ENCODE peak calls at places on chromosomes 13 and 19, in nine cellular contexts. Y, B, D, R, P, U, Z, F and T are unnamed samples.

GRCh38 chr13:44397766-44398223 is 24.2 kb downstream of the SERP2 start:
- DNase-seq in U (no peak), B (peak), D (no peak), Z (peak), R (no peak), P (no peak), Y (no peak), F (peak), T (no peak)

GRCh38 chr13:45446181-45446580 is 18.6 kb upstream of the COG3 start:
- DNase-seq in F (no peak), B (peak), P (no peak), U (no peak), D (no peak), Y (no peak), Z (peak), R (no peak), T (no peak)

GRCh38 chr13:75554981-75555380 is 5.4 kb downstream of the UCHL3 start:
- DNase-seq in U (no peak), F (no peak), R (no peak), B (peak), Y (no peak), P (no peak), Z (peak), D (no peak), T (no peak)

GRCh38 chr19:23402388-23402787 is 7.1 kb upstream of the ZNF91 start:
- DNase-seq in R (no peak), Z (no peak), U (no peak), Y (no peak), D (no peak), B (no peak), P (no peak), F (no peak), T (no peak)

GRCh38 chr19:45468159-45468651 is 409 bp downstream of the FOSB start:
- DNase-seq in U (no peak), P (peak), Y (no peak), Z (no peak), F (peak), B (peak), D (no peak), R (peak), T (peak)

GRCh38 chr19:19599190-19599535 is 19.3 kb downstream of the PBX4 start:
- DNase-seq in U (no peak), P (no peak), B (no peak), Z (no peak), Y (no peak), R (no peak), D (no peak), F (no peak), T (peak)

GRCh38 chr13:111911754-111912452 is 155.0 kb upstream of the SOX1 start:
- DNase-seq in Y (no peak), B (no peak), R (no peak), P (no peak), U (no peak), F (peak), D (no peak), Z (no peak), T (no peak)

GRCh38 chr19:14347999-14348889 is 33.0 kb upstream of the ADGRE5 start:
- DNase-seq in U (no peak), D (peak), F (peak), Z (peak), B (peak), P (peak), Y (peak), R (peak), T (peak)

GRCh38 chr13:76820759-76821158 is 65.4 kb downstream of the KCTD12 start:
- DNase-seq in B (peak), F (no peak), P (no peak), Y (no peak), R (no peak), Z (peak), U (no peak), D (no peak), T (no peak)

GRCh38 chr13:36072127-36072526 is 59.1 kb downstream of the DCLK1 start:
- DNase-seq in R (no peak), B (no peak), Y (no peak), P (no peak), D (no peak), U (no peak), Z (no peak), F (no peak), T (no peak)

GRCh38 chr19:39327318-39327717 is 6.7 kb upstream of the LRFN1 start:
- DNase-seq in D (no peak), F (no peak), U (no peak), Y (no peak), B (no peak), P (no peak), Z (no peak), R (no peak), T (no peak)

GRCh38 chr13:42272776-42273175 is 824 bp downstream of the AKAP11 start:
- DNase-seq in B (no peak), Z (no peak), R (no peak), F (no peak), P (no peak), U (no peak), Y (no peak), D (no peak), T (no peak)

GRCh38 chr13:77177646-77178045 is 149.2 kb downstream of the MYCBP2 start:
- DNase-seq in R (no peak), D (no peak), Z (no peak), P (no peak), F (no peak), Y (no peak), U (no peak), B (no peak), T (no peak)

GRCh38 chr19:44657211-44657921 is 13.7 kb downstream of the PVR start:
- DNase-seq in U (no peak), P (peak), Z (peak), B (peak), F (peak), Y (peak), R (peak), D (no peak), T (peak)

GRCh38 chr19:16366433-16367268 is 42.0 kb downstream of the KLF2 start:
- DNase-seq in Y (no peak), F (no peak), Z (no peak), B (peak), R (no peak), D (no peak), P (no peak), U (no peak), T (peak)

GRCh38 chr19:5343848-5344247 is 3.2 kb upstream of the PTPRS start:
- DNase-seq in F (no peak), B (peak), R (no peak), U (peak), D (no peak), Z (peak), P (no peak), Y (no peak), T (no peak)

GRCh38 chr13:52695856-52696255 is 43.2 kb downstream of the SUGT1 start:
- DNase-seq in F (no peak), R (no peak), D (no peak), P (no peak), Y (no peak), Z (peak), B (peak), U (peak), T (peak)

GRCh38 chr13:80168089-80168850 is 172.7 kb downstream of the SPRY2 start:
- DNase-seq in R (no peak), D (no peak), P (peak), Y (no peak), Z (peak), F (no peak), U (no peak), B (peak), T (no peak)

GRCh38 chr13:80145291-80145690 is 195.6 kb downstream of the SPRY2 start:
- DNase-seq in B (no peak), F (no peak), Z (no peak), U (no peak), R (no peak), D (no peak), P (no peak), Y (no peak), T (no peak)

GRCh38 chr13:27712421-27712820 is 79.9 kb upstream of the GSX1 start:
- DNase-seq in Z (peak), D (no peak), Y (no peak), B (no peak), P (peak), U (no peak), F (peak), R (peak), T (no peak)
- TF ChIP-seq CTCF in Z (peak), D (peak), Y (no peak), B (peak), P (peak), U (no peak), F (no peak), R (no peak), T (peak)

GRCh38 chr19:6731822-6732221 is 5.6 kb downstream of the GPR108 start:
- DNase-seq in U (no peak), Z (no peak), Y (no peak), F (no peak), B (no peak), P (no peak), R (no peak), D (no peak), T (no peak)
- TF ChIP-seq CTCF in U (no peak), Z (no peak), Y (no peak), F (no peak), B (no peak), P (no peak), R (no peak), D (no peak), T (no peak)

GRCh38 chr19:3783660-3784584 is 2.3 kb downstream of the MATK start:
- DNase-seq in U (no peak), Y (peak), F (peak), P (no peak), D (no peak), Z (no peak), R (no peak), B (no peak), T (no peak)
- TF ChIP-seq CTCF in U (no peak), Y (no peak), F (peak), P (peak), D (peak), Z (peak), R (no peak), B (no peak), T (peak)

GRCh38 chr13:72648513-72649065 is 78.8 kb downstream of the MZT1 start:
- DNase-seq in Y (no peak), D (no peak), B (no peak), P (peak), R (no peak), U (no peak), F (peak), Z (no peak), T (no peak)

GRCh38 chr13:72645521-72645920 is 81.9 kb downstream of the MZT1 start:
- DNase-seq in D (no peak), F (no peak), Z (no peak), U (no peak), R (no peak), Y (no peak), B (no peak), P (no peak), T (no peak)

GRCh38 chr13:72656357-72656756 is 71.1 kb downstream of the MZT1 start:
- DNase-seq in D (no peak), R (no peak), F (no peak), Y (no peak), B (no peak), P (no peak), Z (no peak), U (no peak), T (no peak)

GRCh38 chr13:72652681-72653080 is 74.7 kb downstream of the MZT1 start:
- DNase-seq in U (no peak), B (peak), Z (no peak), R (no peak), F (no peak), D (no peak), Y (no peak), P (no peak), T (no peak)

DNA sequence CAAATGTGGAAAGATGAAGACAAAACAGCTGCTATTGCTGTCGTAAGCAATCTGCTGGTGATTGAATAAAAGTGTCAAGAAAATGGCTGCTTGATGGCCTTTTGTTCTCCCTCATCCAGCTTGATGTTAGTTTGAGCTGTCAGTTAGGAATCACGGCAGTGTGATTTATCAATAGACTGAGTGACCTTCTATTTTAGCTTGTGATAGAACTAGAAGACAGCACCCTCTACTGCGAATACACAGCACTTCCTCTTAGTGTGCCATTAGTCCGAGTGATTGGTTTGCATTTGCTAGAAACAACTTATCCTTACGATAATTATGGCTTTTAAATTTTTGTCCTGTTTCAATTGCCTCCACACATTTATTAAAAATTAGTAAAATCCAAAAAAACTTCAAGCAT is 76.2 kb downstream of the MZT1 start:
- DNase-seq in U (no peak), Y (no peak), R (no peak), B (no peak), D (no peak), P (peak), Z (peak), F (peak), T (no peak)
- TF ChIP-seq CTCF in U (peak), Y (no peak), R (no peak), B (no peak), D (peak), P (no peak), Z (no peak), F (peak), T (no peak)

DNA sequence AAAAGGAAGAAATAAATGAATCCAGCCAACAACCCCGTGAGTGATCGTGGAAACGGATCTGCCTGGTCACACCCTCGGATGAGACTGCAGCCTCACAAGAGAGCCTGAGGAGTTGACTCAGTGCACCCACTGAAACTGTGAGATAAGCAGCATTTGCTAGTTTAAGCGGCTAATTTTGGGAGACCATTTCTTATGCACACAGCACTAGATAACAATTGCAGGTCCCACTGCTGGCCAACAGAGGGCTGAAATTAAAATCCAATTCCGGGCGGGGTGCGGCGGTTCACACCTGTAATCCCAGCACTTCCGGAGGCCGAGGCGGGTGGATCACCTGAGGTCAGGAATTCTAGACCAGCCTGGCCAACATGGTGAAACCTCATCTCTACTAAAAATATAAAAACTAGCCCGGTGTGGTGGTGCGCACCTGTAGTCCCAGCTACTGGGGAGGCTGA is 3.6 kb downstream of the UQCR11 start:
- DNase-seq in B (no peak), F (no peak), P (no peak), D (no peak), R (no peak), U (no peak), Z (no peak), Y (no peak), T (no peak)
- TF ChIP-seq CTCF in B (no peak), F (peak), P (peak), D (no peak), R (peak), U (peak), Z (peak), Y (peak), T (peak)

GRCh38 chr19:11420429-11420893 is 1.3 kb upstream of the RGL3 start:
- DNase-seq in U (no peak), D (no peak), B (peak), R (no peak), Y (no peak), P (peak), F (no peak), Z (peak), T (no peak)

GRCh38 chr19:11416346-11417052 is 2.6 kb downstream of the RGL3 start:
- DNase-seq in B (no peak), P (no peak), Y (no peak), Z (no peak), F (no peak), R (no peak), D (no peak), U (no peak), T (no peak)

GRCh38 chr19:11420894-11421606 is 1.9 kb upstream of the RGL3 start:
- DNase-seq in B (no peak), F (no peak), Z (no peak), Y (no peak), D (no peak), U (no peak), P (no peak), R (no peak), T (no peak)

GRCh38 chr19:11418166-11418517 is 972 bp downstream of the RGL3 start:
- DNase-seq in R (no peak), F (no peak), P (peak), D (no peak), Y (no peak), B (no peak), U (no peak), Z (no peak), T (no peak)

GRCh38 chr19:11418518-11419506 is at the start of gene RGL3:
- DNase-seq in P (peak), F (no peak), R (peak), B (peak), D (no peak), Z (no peak), U (no peak), Y (peak), T (no peak)
- TF ChIP-seq CTCF in P (no peak), F (no peak), R (no peak), B (no peak), D (no peak), Z (no peak), U (no peak), Y (no peak), T (no peak)

GRCh38 chr13:105144020-105144419 is 1391.4 kb downstream of the EFNB2 start:
- DNase-seq in R (no peak), B (no peak), Z (no peak), F (peak), P (no peak), U (no peak), Y (no peak), D (no peak), T (no peak)

GRCh38 chr13:105139048-105139379 is 1396.4 kb downstream of the EFNB2 start:
- DNase-seq in R (no peak), U (no peak), Y (no peak), P (no peak), Z (no peak), B (no peak), D (no peak), F (no peak), T (no peak)

GRCh38 chr13:105142556-105142955 is 1392.9 kb downstream of the EFNB2 start:
- DNase-seq in Z (no peak), D (no peak), Y (no peak), P (no peak), U (no peak), B (no peak), F (no peak), R (no peak), T (no peak)

GRCh38 chr13:105135852-105136251 is 1399.6 kb downstream of the EFNB2 start:
- DNase-seq in F (no peak), D (no peak), B (no peak), P (no peak), U (no peak), Z (no peak), R (no peak), Y (no peak), T (no peak)

GRCh38 chr13:105139380-105140285 is 1395.8 kb downstream of the EFNB2 start:
- DNase-seq in D (peak), R (peak), U (no peak), F (peak), Y (no peak), P (peak), B (no peak), Z (peak), T (peak)
- TF ChIP-seq CTCF in D (peak), R (no peak), U (peak), F (peak), Y (no peak), P (peak), B (no peak), Z (peak), T (peak)

DNA sequence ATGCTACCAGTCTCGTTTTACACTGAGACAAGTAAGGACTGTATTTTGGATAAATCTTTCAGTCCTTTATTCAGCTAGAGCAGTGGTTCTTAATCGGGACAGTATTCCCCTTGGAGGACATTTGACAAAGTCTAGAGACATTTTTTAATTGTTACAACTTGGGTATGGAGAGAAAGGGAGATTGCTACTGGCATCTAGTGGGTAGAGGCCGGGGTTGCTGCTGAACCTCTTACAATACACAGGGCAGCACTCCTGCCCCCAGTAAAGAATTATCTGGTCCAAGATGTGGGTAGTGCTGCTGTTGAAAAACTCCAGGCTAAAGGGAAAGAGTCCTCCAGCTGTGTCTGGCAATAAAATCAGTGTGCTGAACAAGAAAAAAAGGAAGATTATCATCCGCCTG is 334.8 kb downstream of the SLC7A1 start:
- DNase-seq in Z (no peak), Y (no peak), B (no peak), P (peak), F (no peak), R (no peak), D (no peak), U (no peak), T (peak)
- TF ChIP-seq CTCF in Z (no peak), Y (no peak), B (no peak), P (no peak), F (no peak), R (no peak), D (no peak), U (no peak), T (peak)

GRCh38 chr19:12778020-12778904 is 2.9 kb upstream of the HOOK2 start:
- DNase-seq in Z (peak), D (no peak), R (peak), B (peak), P (peak), F (peak), Y (peak), U (no peak), T (peak)
- TF ChIP-seq CTCF in Z (no peak), D (no peak), R (no peak), B (no peak), P (no peak), F (no peak), Y (no peak), U (no peak), T (no peak)